ENCODE peak calls at places on chromosomes 12 and 14, in eight cellular contexts. H is gastrocnemius medialis; O is A549; K is fibroblast of lung; I is uterus; Z is right lobe of liver; N is left lung; R is CD4-positive, alpha-beta memory T cell. S is an unnamed sample.

GRCh38 chr12:132559652-132560420 is 50.5 kb downstream of the LRCOL1 start:
- DNase-seq in H (no peak), O (peak), K (peak), I (peak), Z (peak), N (no peak), R (peak), S (peak)

GRCh38 chr14:46306267-46306666 is 345.3 kb downstream of the RPL10L start:
- DNase-seq in H (no peak), O (no peak), K (no peak), I (no peak), Z (no peak), N (no peak), R (no peak), S (no peak)

GRCh38 chr14:106318700-106319099 is 792.3 kb downstream of the TMEM121 start:
- DNase-seq in H (no peak), O (no peak), K (no peak), I (no peak), Z (no peak), N (no peak), R (peak), S (no peak)

GRCh38 chr12:94445662-94446061 is 14.0 kb downstream of the CEP83 start:
- DNase-seq in H (no peak), O (no peak), K (peak), I (no peak), Z (no peak), N (no peak), R (no peak), S (peak)

GRCh38 chr14:101367421-101368261 is 193.7 kb upstream of the DIO3 start:
- DNase-seq in H (no peak), O (no peak), K (no peak), I (peak), Z (no peak), N (no peak), R (no peak), S (no peak)

GRCh38 chr14:99752486-99753121 is 40.6 kb upstream of the EML1 start:
- DNase-seq in H (no peak), O (peak), K (peak), I (no peak), Z (peak), N (no peak), R (no peak), S (peak)

GRCh38 chr12:52807544-52808470 is 6.1 kb downstream of the KRT4 start:
- DNase-seq in H (no peak), O (no peak), K (no peak), I (no peak), Z (no peak), N (no peak), R (no peak), S (no peak)

GRCh38 chr12:19856389-19856788 is 417.1 kb downstream of the AEBP2 start:
- DNase-seq in H (no peak), O (no peak), K (peak), I (no peak), Z (no peak), N (no peak), R (no peak), S (no peak)

GRCh38 chr12:13913371-13913770 is 68.0 kb downstream of the GRIN2B start:
- DNase-seq in H (no peak), O (peak), K (no peak), I (no peak), Z (no peak), N (no peak), R (no peak), S (no peak)

GRCh38 chr12:43063642-43064041 is 474.1 kb upstream of the PRICKLE1 start:
- DNase-seq in H (no peak), O (no peak), K (peak), I (no peak), Z (no peak), N (no peak), R (no peak), S (no peak)

GRCh38 chr12:88360349-88360748 is 218.2 kb downstream of the TMTC3 start:
- DNase-seq in H (no peak), O (no peak), K (no peak), I (no peak), Z (no peak), N (no peak), R (no peak), S (no peak)

GRCh38 chr12:99043319-99043914 is 398.3 kb downstream of the APAF1 start:
- DNase-seq in H (peak), O (peak), K (peak), I (peak), Z (peak), N (peak), R (peak), S (peak)

GRCh38 chr12:8829621-8830020 is 7.2 kb downstream of the A2ML1 start:
- DNase-seq in H (no peak), O (peak), K (no peak), I (no peak), Z (no peak), N (no peak), R (no peak), S (no peak)

GRCh38 chr14:63297387-63297786 is 21.3 kb downstream of the GPHB5 start:
- DNase-seq in H (no peak), O (no peak), K (no peak), I (no peak), Z (no peak), N (no peak), R (no peak), S (no peak)

GRCh38 chr12:108498136-108498535 is 16.9 kb upstream of the FICD start:
- DNase-seq in H (no peak), O (no peak), K (no peak), I (no peak), Z (no peak), N (no peak), R (no peak), S (no peak)

GRCh38 chr14:94466706-94467370 is 9.2 kb downstream of the SERPINA9 start:
- DNase-seq in H (no peak), O (no peak), K (no peak), I (no peak), Z (no peak), N (no peak), R (no peak), S (no peak)

GRCh38 chr12:94172973-94173372 is 24.6 kb downstream of the PLXNC1 start:
- DNase-seq in H (no peak), O (peak), K (peak), I (no peak), Z (no peak), N (peak), R (no peak), S (no peak)

GRCh38 chr12:12007001-12007712 is 63.6 kb upstream of the BCL2L14 start:
- DNase-seq in H (no peak), O (no peak), K (peak), I (no peak), Z (no peak), N (no peak), R (no peak), S (no peak)

GRCh38 chr12:51281202-51281924 is 11.1 kb upstream of the SMAGP start:
- DNase-seq in H (no peak), O (peak), K (peak), I (no peak), Z (no peak), N (no peak), R (no peak), S (peak)

GRCh38 chr14:35223927-35224326 is 68.3 kb upstream of the PSMA6 start:
- DNase-seq in H (no peak), O (no peak), K (peak), I (no peak), Z (no peak), N (no peak), R (no peak), S (no peak)

GRCh38 chr12:58314610-58315009 is 373.2 kb downstream of the ATP23 start:
- DNase-seq in H (no peak), O (no peak), K (peak), I (no peak), Z (no peak), N (no peak), R (no peak), S (peak)

GRCh38 chr12:31210104-31210503 is 115.8 kb downstream of the SINHCAF start:
- DNase-seq in H (no peak), O (no peak), K (peak), I (no peak), Z (no peak), N (no peak), R (no peak), S (no peak)
- H3K27ac ChIP-seq in H (no peak), O (no peak), K (no peak), I (no peak), Z (no peak), N (no peak), R (no peak), S (no peak)

GRCh38 chr14:71122866-71123565 is 215.8 kb downstream of the PCNX1 start:
- DNase-seq in H (no peak), O (no peak), K (no peak), I (no peak), Z (no peak), N (no peak), R (no peak), S (no peak)

GRCh38 chr14:71119832-71120231 is 212.6 kb downstream of the PCNX1 start:
- DNase-seq in H (no peak), O (no peak), K (no peak), I (no peak), Z (no peak), N (no peak), R (no peak), S (no peak)

GRCh38 chr14:71119075-71119474 is 211.8 kb downstream of the PCNX1 start:
- DNase-seq in H (no peak), O (no peak), K (no peak), I (no peak), Z (no peak), N (no peak), R (no peak), S (no peak)

GRCh38 chr14:71121711-71122110 is 214.5 kb downstream of the PCNX1 start:
- DNase-seq in H (no peak), O (no peak), K (no peak), I (no peak), Z (no peak), N (no peak), R (no peak), S (no peak)

DNA sequence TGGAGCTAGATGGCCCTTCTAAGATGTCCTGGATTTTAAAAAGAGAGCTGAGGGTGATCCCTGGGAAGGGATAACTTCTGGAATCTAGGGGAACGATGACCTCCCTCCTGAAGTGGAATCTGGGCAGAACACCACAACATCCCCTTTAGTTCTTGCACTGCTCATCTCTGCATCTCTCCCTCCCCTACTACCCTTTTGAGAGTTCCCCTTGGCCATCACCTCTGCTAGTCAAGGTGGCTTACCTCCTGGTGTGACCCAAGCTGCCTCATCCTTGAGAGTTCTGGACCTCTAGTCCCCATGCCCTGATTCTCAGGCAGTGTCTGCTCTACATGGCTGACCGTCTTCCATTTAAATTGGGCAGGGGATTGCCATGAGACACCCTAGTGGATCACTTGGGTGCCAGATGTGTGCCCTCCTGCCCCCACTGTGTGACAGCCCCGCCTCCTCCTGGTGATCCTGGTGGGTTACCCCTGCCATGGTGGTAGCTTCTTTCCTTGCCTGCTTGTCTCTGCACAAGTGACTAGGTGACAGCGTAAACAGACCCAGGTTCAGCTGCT is 216.4 kb downstream of the PCNX1 start:
- DNase-seq in H (no peak), O (no peak), K (no peak), I (no peak), Z (no peak), N (no peak), R (no peak), S (no peak)
- H3K4me3 ChIP-seq in H (no peak), O (no peak), K (no peak), I (no peak), Z (no peak), N (no peak), R (no peak), S (no peak)

GRCh38 chr12:23561536-23561935 is 387.9 kb downstream of the SOX5 start:
- DNase-seq in H (no peak), O (no peak), K (no peak), I (no peak), Z (no peak), N (no peak), R (no peak), S (no peak)

GRCh38 chr12:23560611-23561010 is 388.9 kb downstream of the SOX5 start:
- DNase-seq in H (no peak), O (no peak), K (no peak), I (no peak), Z (no peak), N (no peak), R (no peak), S (no peak)

GRCh38 chr12:23566133-23566532 is 383.3 kb downstream of the SOX5 start:
- DNase-seq in H (no peak), O (no peak), K (no peak), I (no peak), Z (no peak), N (no peak), R (no peak), S (no peak)

GRCh38 chr12:23569388-23569787 is 380.1 kb downstream of the SOX5 start:
- DNase-seq in H (no peak), O (no peak), K (no peak), I (no peak), Z (no peak), N (no peak), R (no peak), S (no peak)

DNA sequence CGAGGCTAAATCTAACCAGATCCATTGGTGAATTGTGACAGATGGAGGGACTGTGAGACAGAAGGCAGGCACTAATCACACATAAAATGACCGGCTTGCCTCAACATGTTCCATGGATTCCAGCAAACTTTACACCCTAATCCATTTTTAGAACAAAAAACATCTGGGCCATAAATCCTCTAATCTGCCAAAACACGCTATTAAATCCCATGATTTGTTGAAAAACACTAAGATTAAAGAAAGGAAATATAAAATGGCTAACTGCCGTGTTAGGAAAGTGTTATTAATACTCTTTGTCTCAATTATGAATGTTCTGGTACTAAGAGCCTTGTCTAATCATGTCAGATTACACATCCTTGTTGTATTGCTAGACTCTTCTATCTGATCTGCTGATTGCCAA is 385.0 kb downstream of the SOX5 start:
- DNase-seq in H (no peak), O (no peak), K (peak), I (no peak), Z (no peak), N (no peak), R (no peak), S (no peak)
- H3K27ac ChIP-seq in H (no peak), O (no peak), K (no peak), I (peak), Z (no peak), N (no peak), R (no peak), S (no peak)

DNA sequence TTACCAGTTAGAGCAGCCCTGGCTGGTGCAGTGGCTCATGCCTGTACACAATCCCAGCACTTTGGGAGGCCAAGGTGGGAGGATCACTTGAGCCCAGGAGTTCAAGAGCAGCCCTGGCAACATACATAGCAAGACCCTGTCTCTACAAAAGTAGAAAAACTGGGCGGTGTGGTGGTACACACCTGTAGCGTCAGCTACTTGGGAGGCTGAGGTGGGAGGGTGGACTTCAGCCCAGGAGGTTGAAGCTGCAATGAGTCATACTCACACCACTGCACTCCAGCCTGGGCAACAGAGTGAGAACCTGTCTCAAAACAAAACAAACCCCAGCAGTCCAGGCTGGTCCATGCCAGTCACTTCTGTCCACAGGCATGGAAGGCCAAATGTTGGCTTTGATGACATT is 7.4 kb downstream of the COX14 start:
- DNase-seq in H (no peak), O (no peak), K (no peak), I (no peak), Z (no peak), N (no peak), R (no peak), S (no peak)
- H3K4me3 ChIP-seq in H (no peak), O (no peak), K (no peak), I (no peak), Z (no peak), N (no peak), R (no peak), S (no peak)

DNA sequence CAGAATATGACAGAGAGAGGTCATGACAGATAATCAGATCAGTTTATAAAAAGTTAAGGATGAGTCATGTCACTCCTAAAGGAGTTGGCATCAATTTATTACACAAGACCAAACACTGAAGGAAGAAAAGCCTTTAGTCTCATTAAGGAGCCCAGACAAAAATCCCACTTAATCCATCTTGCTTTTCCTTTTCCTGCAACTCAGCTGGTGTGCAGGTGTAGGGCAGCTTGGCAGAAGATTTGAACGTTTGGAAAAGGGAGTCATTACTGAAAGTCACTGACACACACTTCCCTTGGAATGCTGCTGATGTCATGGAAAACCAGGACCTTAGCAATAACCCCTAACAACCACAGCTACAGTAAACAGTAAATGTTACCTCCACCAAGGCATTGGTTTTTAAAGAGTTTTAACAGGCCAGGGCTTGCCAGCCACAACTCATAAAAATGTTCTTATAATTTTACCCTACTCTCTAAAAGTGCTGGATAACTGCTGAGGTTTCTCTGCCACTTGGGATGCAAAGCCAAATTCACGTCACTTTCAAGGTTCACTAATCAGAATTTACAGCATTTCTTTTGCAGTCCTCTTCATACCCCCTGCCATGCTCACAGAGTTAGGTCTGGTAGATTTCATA is 320.6 kb downstream of the RAD51B start:
- DNase-seq in H (peak), O (peak), K (peak), I (peak), Z (no peak), N (no peak), R (no peak), S (peak)
- H3K27ac ChIP-seq in H (peak), O (peak), K (peak), I (peak), Z (no peak), N (peak), R (no peak), S (no peak)

DNA sequence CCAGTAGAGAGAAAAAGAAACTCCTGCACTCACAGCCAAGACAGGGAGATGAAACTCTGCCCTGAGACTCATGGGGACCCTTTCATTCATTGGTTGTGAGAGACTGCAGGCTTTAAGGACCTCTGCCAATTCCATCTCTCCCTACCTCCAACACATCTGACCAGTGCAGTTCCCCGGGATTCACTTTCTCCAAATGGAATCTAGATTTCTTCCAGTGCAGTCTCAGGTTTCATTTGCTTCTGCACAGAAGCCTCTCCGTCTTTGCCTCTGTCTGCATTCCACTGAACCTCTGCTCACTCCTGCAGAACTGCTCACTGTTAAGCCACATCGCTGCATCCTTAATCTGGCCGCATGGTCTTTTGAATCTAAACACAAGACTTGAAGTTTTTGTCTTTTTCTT is 24.5 kb upstream of the NTF3 start:
- DNase-seq in H (no peak), O (no peak), K (no peak), I (no peak), Z (no peak), N (no peak), R (no peak), S (no peak)
- H3K4me3 ChIP-seq in H (no peak), O (no peak), K (no peak), I (no peak), Z (no peak), N (no peak), R (no peak), S (no peak)

DNA sequence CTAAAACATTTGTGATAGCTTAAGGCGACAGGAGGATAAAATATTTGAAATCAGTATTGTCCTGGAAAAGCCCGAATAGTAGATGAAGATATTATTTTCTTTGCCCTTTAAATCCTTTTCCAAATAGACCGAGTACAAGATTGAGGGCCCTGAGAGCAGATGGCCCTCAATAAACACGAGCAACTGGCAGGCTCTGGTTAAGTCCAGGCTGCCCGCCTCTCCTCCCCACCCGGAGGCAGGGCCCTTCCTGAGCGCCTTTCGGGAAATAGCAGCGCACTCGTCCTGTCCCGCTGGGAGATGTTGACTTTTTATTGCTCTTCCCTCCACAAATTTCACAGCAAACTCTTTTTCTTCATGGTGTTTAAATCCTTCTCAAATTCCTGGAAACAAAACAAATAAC is 50.8 kb upstream of the MAX start:
- DNase-seq in H (no peak), O (no peak), K (no peak), I (peak), Z (no peak), N (no peak), R (no peak), S (no peak)
- H3K27ac ChIP-seq in H (no peak), O (no peak), K (no peak), I (peak), Z (no peak), N (no peak), R (no peak), S (no peak)

GRCh38 chr12:53974084-53975018 is at the start of gene HOTAIR:
- DNase-seq in H (peak), O (peak), K (no peak), I (peak), Z (no peak), N (no peak), R (no peak), S (no peak)
- H3K4me3 ChIP-seq in H (peak), O (peak), K (no peak), I (peak), Z (no peak), N (no peak), R (no peak), S (no peak)

GRCh38 chr12:115452751-115453281 is 768.8 kb upstream of the TBX3 start:
- DNase-seq in H (no peak), O (no peak), K (no peak), I (no peak), Z (no peak), N (no peak), R (no peak), S (no peak)
- H3K27ac ChIP-seq in H (peak), O (no peak), K (no peak), I (no peak), Z (no peak), N (no peak), R (no peak), S (peak)

S was measured in cardiac muscle cell.